ENCODE peak calls at places on chromosomes 3 and 15, in six cellular contexts. One of them, this sample, is unnamed.
A peak's percentile ranks its signal among the peaks of the same experiment; 100 is the strongest.

GRCh38 chr3:166760114-166760513 is 620.0 kb downstream of the ZBBX start:
- DNase-seq in mesendoderm: no peak
- DNase-seq in heart right ventricle: no peak
- DNase-seq in CD8-positive, alpha-beta memory T cell: no peak
- DNase-seq in left ventricle myocardium inferior: no peak
- DNase-seq in cardiac muscle cell: no peak
- DNase-seq in this sample: no peak

GRCh38 chr15:80779658-80780415 is 667 bp downstream of the CEMIP start:
- DNase-seq in mesendoderm: peak; percentile 45
- DNase-seq in heart right ventricle: peak; percentile 11
- DNase-seq in CD8-positive, alpha-beta memory T cell: no peak
- DNase-seq in left ventricle myocardium inferior: no peak
- DNase-seq in cardiac muscle cell: peak; percentile 42
- DNase-seq in this sample: no peak

GRCh38 chr15:71220828-71221227 is 105.6 kb downstream of the THSD4 start:
- DNase-seq in mesendoderm: no peak
- DNase-seq in heart right ventricle: no peak
- DNase-seq in CD8-positive, alpha-beta memory T cell: no peak
- DNase-seq in left ventricle myocardium inferior: no peak
- DNase-seq in cardiac muscle cell: no peak
- DNase-seq in this sample: no peak

GRCh38 chr3:134918448-134918847 is 123.4 kb downstream of the EPHB1 start:
- DNase-seq in mesendoderm: no peak
- DNase-seq in heart right ventricle: no peak
- DNase-seq in CD8-positive, alpha-beta memory T cell: no peak
- DNase-seq in left ventricle myocardium inferior: no peak
- DNase-seq in cardiac muscle cell: no peak
- DNase-seq in this sample: no peak

GRCh38 chr3:61985020-61985419 is 388.3 kb downstream of the FEZF2 start:
- DNase-seq in mesendoderm: no peak
- DNase-seq in heart right ventricle: no peak
- DNase-seq in CD8-positive, alpha-beta memory T cell: no peak
- DNase-seq in left ventricle myocardium inferior: no peak
- DNase-seq in cardiac muscle cell: no peak
- DNase-seq in this sample: no peak

GRCh38 chr15:38069506-38069905 is 135.1 kb downstream of the TMCO5A start:
- DNase-seq in mesendoderm: no peak
- DNase-seq in heart right ventricle: no peak
- DNase-seq in CD8-positive, alpha-beta memory T cell: no peak
- DNase-seq in left ventricle myocardium inferior: no peak
- DNase-seq in cardiac muscle cell: no peak
- DNase-seq in this sample: peak; percentile 40

GRCh38 chr3:172658344-172659245 is 52.3 kb downstream of the NCEH1 start:
- DNase-seq in mesendoderm: peak; percentile 81
- DNase-seq in heart right ventricle: no peak
- DNase-seq in CD8-positive, alpha-beta memory T cell: no peak
- DNase-seq in left ventricle myocardium inferior: no peak
- DNase-seq in cardiac muscle cell: no peak
- DNase-seq in this sample: no peak

GRCh38 chr15:96274087-96274440 is 56.4 kb upstream of the NR2F2 start:
- DNase-seq in mesendoderm: no peak
- DNase-seq in heart right ventricle: no peak
- DNase-seq in CD8-positive, alpha-beta memory T cell: no peak
- DNase-seq in left ventricle myocardium inferior: no peak
- DNase-seq in cardiac muscle cell: no peak
- DNase-seq in this sample: no peak

GRCh38 chr15:90994059-90994416 is 297 bp downstream of the PRC1 start:
- DNase-seq in mesendoderm: no peak
- DNase-seq in heart right ventricle: no peak
- DNase-seq in CD8-positive, alpha-beta memory T cell: no peak
- DNase-seq in left ventricle myocardium inferior: no peak
- DNase-seq in cardiac muscle cell: peak; percentile 45
- DNase-seq in this sample: no peak

GRCh38 chr15:39774688-39775267 is 7.9 kb downstream of the FSIP1 start:
- DNase-seq in mesendoderm: no peak
- DNase-seq in heart right ventricle: no peak
- DNase-seq in CD8-positive, alpha-beta memory T cell: peak; percentile 60
- DNase-seq in left ventricle myocardium inferior: no peak
- DNase-seq in cardiac muscle cell: no peak
- DNase-seq in this sample: no peak

GRCh38 chr3:46455231-46456115 is 9.2 kb downstream of the LTF start:
- DNase-seq in mesendoderm: no peak
- DNase-seq in heart right ventricle: no peak
- DNase-seq in CD8-positive, alpha-beta memory T cell: no peak
- DNase-seq in left ventricle myocardium inferior: no peak
- DNase-seq in cardiac muscle cell: no peak
- DNase-seq in this sample: no peak

GRCh38 chr15:29805043-29805707 is 17.1 kb downstream of the TJP1 start:
- DNase-seq in mesendoderm: no peak
- DNase-seq in heart right ventricle: no peak
- DNase-seq in CD8-positive, alpha-beta memory T cell: no peak
- DNase-seq in left ventricle myocardium inferior: no peak
- DNase-seq in cardiac muscle cell: no peak
- DNase-seq in this sample: no peak

GRCh38 chr3:112126501-112126900 is 6.5 kb downstream of the GCSAM start:
- DNase-seq in mesendoderm: peak; percentile 96
- DNase-seq in heart right ventricle: no peak
- DNase-seq in CD8-positive, alpha-beta memory T cell: no peak
- DNase-seq in left ventricle myocardium inferior: no peak
- DNase-seq in cardiac muscle cell: no peak
- DNase-seq in this sample: no peak

GRCh38 chr3:187971629-187972028 is 182.3 kb upstream of the LPP start:
- DNase-seq in mesendoderm: no peak
- DNase-seq in heart right ventricle: no peak
- DNase-seq in CD8-positive, alpha-beta memory T cell: no peak
- DNase-seq in left ventricle myocardium inferior: no peak
- DNase-seq in cardiac muscle cell: no peak
- DNase-seq in this sample: no peak

GRCh38 chr3:187967982-187968381 is 186.0 kb upstream of the LPP start:
- DNase-seq in mesendoderm: no peak
- DNase-seq in heart right ventricle: no peak
- DNase-seq in CD8-positive, alpha-beta memory T cell: no peak
- DNase-seq in left ventricle myocardium inferior: no peak
- DNase-seq in cardiac muscle cell: no peak
- DNase-seq in this sample: no peak

GRCh38 chr3:187968883-187969580 is 184.9 kb upstream of the LPP start:
- DNase-seq in mesendoderm: no peak
- DNase-seq in heart right ventricle: no peak
- DNase-seq in CD8-positive, alpha-beta memory T cell: no peak
- DNase-seq in left ventricle myocardium inferior: no peak
- DNase-seq in cardiac muscle cell: no peak
- DNase-seq in this sample: no peak

GRCh38 chr3:187969581-187969950 is 184.4 kb upstream of the LPP start:
- DNase-seq in mesendoderm: no peak
- DNase-seq in heart right ventricle: no peak
- DNase-seq in CD8-positive, alpha-beta memory T cell: no peak
- DNase-seq in left ventricle myocardium inferior: no peak
- DNase-seq in cardiac muscle cell: no peak
- DNase-seq in this sample: no peak

DNA sequence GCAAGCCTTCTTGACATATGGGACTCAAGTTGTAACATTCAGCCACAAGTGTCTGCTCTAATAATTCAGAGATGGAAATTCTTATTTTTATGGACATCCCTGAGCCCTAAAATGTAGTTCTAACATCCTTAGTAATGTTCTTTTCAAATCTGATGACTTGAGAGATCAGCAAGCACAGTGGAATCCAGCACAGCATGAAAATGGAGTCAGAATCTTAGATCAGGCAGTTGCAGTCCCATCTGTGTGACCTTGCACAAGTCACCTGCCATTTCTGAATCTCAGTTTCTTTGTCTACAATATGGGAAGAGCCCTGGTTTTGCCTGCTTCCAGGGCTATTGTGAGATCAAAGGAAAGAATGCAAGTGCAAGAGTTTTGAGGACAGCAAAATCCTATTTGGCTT is 183.9 kb upstream of the LPP start:
- DNase-seq in mesendoderm: no peak
- DNase-seq in heart right ventricle: no peak
- DNase-seq in CD8-positive, alpha-beta memory T cell: no peak
- DNase-seq in left ventricle myocardium inferior: no peak
- DNase-seq in cardiac muscle cell: no peak
- DNase-seq in this sample: no peak
- H3K4me1 ChIP-seq in mesendoderm: no peaks in the 10 kb centered on the region
- H3K4me1 ChIP-seq in heart right ventricle: peaks cover 7% of the 10 kb centered on the region
- H3K4me1 ChIP-seq in CD8-positive, alpha-beta memory T cell: peaks cover 15% of the 10 kb centered on the region
- H3K4me1 ChIP-seq in left ventricle myocardium inferior: peaks cover 18% of the 10 kb centered on the region
- H3K4me1 ChIP-seq in cardiac muscle cell: no peaks in the 10 kb centered on the region
- H3K4me1 ChIP-seq in this sample: no peaks in the 10 kb centered on the region

GRCh38 chr15:68304611-68305337 is 27.2 kb downstream of the FEM1B start:
- DNase-seq in mesendoderm: peak; percentile 90
- DNase-seq in heart right ventricle: no peak
- DNase-seq in CD8-positive, alpha-beta memory T cell: no peak
- DNase-seq in left ventricle myocardium inferior: no peak
- DNase-seq in cardiac muscle cell: peak; percentile 44
- DNase-seq in this sample: peak; percentile 62
- H3K4me1 ChIP-seq in mesendoderm: peaks cover 7% of the 10 kb centered on the region
- H3K4me1 ChIP-seq in heart right ventricle: peaks cover 6% of the 10 kb centered on the region
- H3K4me1 ChIP-seq in CD8-positive, alpha-beta memory T cell: peaks cover 5% of the 10 kb centered on the region
- H3K4me1 ChIP-seq in left ventricle myocardium inferior: peaks cover 8% of the 10 kb centered on the region
- H3K4me1 ChIP-seq in cardiac muscle cell: peaks cover 5% of the 10 kb centered on the region
- H3K4me1 ChIP-seq in this sample: peaks cover 3% of the 10 kb centered on the region

DNA sequence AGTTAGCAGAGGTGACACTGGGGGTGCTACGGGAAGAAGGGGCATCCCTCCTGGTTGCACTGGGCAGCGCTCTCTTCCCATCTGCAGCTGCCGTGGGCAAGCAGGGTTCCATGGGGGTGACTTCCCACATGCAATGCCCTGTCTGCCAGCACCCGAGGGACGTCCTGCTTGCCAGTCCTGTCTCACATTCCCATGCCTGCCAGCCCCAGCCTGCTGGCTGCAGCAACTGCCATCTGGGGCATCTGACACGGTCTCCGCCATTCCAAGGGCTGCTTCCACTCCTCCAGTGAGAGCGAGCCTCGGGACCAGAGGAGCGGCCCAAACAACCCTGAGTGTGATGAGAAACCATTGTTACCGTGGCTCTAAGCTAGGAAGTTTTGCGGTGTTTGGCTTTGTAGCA is 45.4 kb upstream of the RPL32 start:
- DNase-seq in mesendoderm: no peak
- DNase-seq in heart right ventricle: no peak
- DNase-seq in CD8-positive, alpha-beta memory T cell: no peak
- DNase-seq in left ventricle myocardium inferior: no peak
- DNase-seq in cardiac muscle cell: no peak
- DNase-seq in this sample: no peak
- H3K4me1 ChIP-seq in mesendoderm: no peaks in the 10 kb centered on the region
- H3K4me1 ChIP-seq in heart right ventricle: peaks cover 2% of the 10 kb centered on the region
- H3K4me1 ChIP-seq in CD8-positive, alpha-beta memory T cell: peaks cover 21% of the 10 kb centered on the region
- H3K4me1 ChIP-seq in left ventricle myocardium inferior: peaks cover 17% of the 10 kb centered on the region
- H3K4me1 ChIP-seq in cardiac muscle cell: no peaks in the 10 kb centered on the region
- H3K4me1 ChIP-seq in this sample: peaks cover 10% of the 10 kb centered on the region

GRCh38 chr3:69092030-69092513 is 7.3 kb downstream of the ARL6IP5 start:
- DNase-seq in mesendoderm: peak; percentile 24
- DNase-seq in heart right ventricle: no peak
- DNase-seq in CD8-positive, alpha-beta memory T cell: peak; percentile 68
- DNase-seq in left ventricle myocardium inferior: no peak
- DNase-seq in cardiac muscle cell: no peak
- DNase-seq in this sample: no peak
- H3K4me1 ChIP-seq in mesendoderm: peaks cover 3% of the 10 kb centered on the region
- H3K4me1 ChIP-seq in heart right ventricle: peaks cover 93% of the 10 kb centered on the region
- H3K4me1 ChIP-seq in CD8-positive, alpha-beta memory T cell: peaks cover 98% of the 10 kb centered on the region
- H3K4me1 ChIP-seq in left ventricle myocardium inferior: peaks cover 100% of the 10 kb centered on the region
- H3K4me1 ChIP-seq in cardiac muscle cell: peaks cover 43% of the 10 kb centered on the region
- H3K4me1 ChIP-seq in this sample: peaks cover 89% of the 10 kb centered on the region

GRCh38 chr3:188698436-188698835 is 473.3 kb upstream of the TPRG1 start:
- DNase-seq in mesendoderm: no peak
- DNase-seq in heart right ventricle: no peak
- DNase-seq in CD8-positive, alpha-beta memory T cell: no peak
- DNase-seq in left ventricle myocardium inferior: no peak
- DNase-seq in cardiac muscle cell: no peak
- DNase-seq in this sample: no peak
- H3K4me1 ChIP-seq in mesendoderm: no peaks in the 10 kb centered on the region
- H3K4me1 ChIP-seq in heart right ventricle: no peaks in the 10 kb centered on the region
- H3K4me1 ChIP-seq in CD8-positive, alpha-beta memory T cell: no peaks in the 10 kb centered on the region
- H3K4me1 ChIP-seq in left ventricle myocardium inferior: no peaks in the 10 kb centered on the region
- H3K4me1 ChIP-seq in cardiac muscle cell: no peaks in the 10 kb centered on the region
- H3K4me1 ChIP-seq in this sample: peaks cover 34% of the 10 kb centered on the region

This sample was measured in ascending aorta.